ENCODE peak calls at places on chromosomes 1 and 21, in five cellular contexts. B is lower leg skin; R is left cardiac atrium; P is stimulated activated CD8-positive, alpha-beta memory T cell treated with anti-CD3 and anti-CD28 coated beads, Interleukin-15, amount 100 ng/mL, for 1 hour; V is choroid plexus epithelial cell. K is an unnamed sample.

GRCh38 chr1:59692591-59692990 is 122.2 kb upstream of the HOOK1 start:
- DNase-seq in B (no peak), P (no peak), V (peak; percentile 88), R (no peak), K (peak; percentile 97)

GRCh38 chr1:238606896-238607295 is 716.2 kb upstream of the ZP4 start:
- DNase-seq in B (no peak), V (peak; percentile 72), R (no peak), P (no peak), K (no peak)

GRCh38 chr1:216818284-216818683 is 95.1 kb upstream of the ESRRG start:
- DNase-seq in R (no peak), P (no peak), V (no peak), B (no peak), K (no peak)

GRCh38 chr1:9573723-9574122 is 15.0 kb upstream of the TMEM201 start:
- DNase-seq in B (no peak), V (peak; percentile 51), P (no peak), R (no peak), K (no peak)

GRCh38 chr1:243213045-243213787 is 41.9 kb downstream of the CEP170 start:
- DNase-seq in R (no peak), B (no peak), V (peak; percentile 82), P (no peak), K (peak; percentile 65)

GRCh38 chr21:46118305-46118870 is 20.5 kb downstream of the COL6A2 start:
- DNase-seq in B (no peak), R (peak; percentile 17), V (no peak), P (no peak), K (no peak)

GRCh38 chr1:6033986-6034749 is 11.5 kb upstream of the KCNAB2 start:
- DNase-seq in B (no peak), V (peak; percentile 47), P (no peak), R (no peak), K (no peak)

GRCh38 chr1:17119744-17120482 is 662 bp upstream of the PADI2 start:
- DNase-seq in B (no peak), V (no peak), R (no peak), P (no peak), K (no peak)

GRCh38 chr1:94324168-94324544 is 86.8 kb upstream of the ARHGAP29 start:
- DNase-seq in V (peak; percentile 56), B (no peak), P (no peak), R (no peak), K (no peak)

GRCh38 chr1:239126881-239127280 is 259.5 kb upstream of the CHRM3 start:
- DNase-seq in P (no peak), R (no peak), V (no peak), B (no peak), K (no peak)

GRCh38 chr1:210586785-210587184 is 258.1 kb downstream of the HHAT start:
- DNase-seq in V (no peak), R (no peak), B (no peak), P (no peak), K (no peak)

GRCh38 chr1:109595540-109595939 is 23.9 kb downstream of the GNAT2 start:
- DNase-seq in V (peak; percentile 62), B (no peak), P (no peak), R (no peak), K (no peak)

GRCh38 chr1:214085325-214085724 is 97.6 kb downstream of the PROX1 start:
- DNase-seq in B (no peak), R (no peak), V (no peak), P (no peak), K (no peak)

GRCh38 chr21:36079010-36079649 is 9.3 kb downstream of the CBR1 start:
- DNase-seq in P (no peak), R (no peak), B (no peak), V (peak; percentile 32), K (no peak)

GRCh38 chr1:41053324-41053723 is 31.8 kb upstream of the SLFNL1 start:
- DNase-seq in V (no peak), P (no peak), B (no peak), R (no peak), K (no peak)

GRCh38 chr1:193662030-193662429 is 475.6 kb upstream of the B3GALT2 start:
- DNase-seq in V (peak; percentile 32), P (no peak), R (no peak), B (no peak), K (no peak)

GRCh38 chr1:13628218-13628617 is 44.6 kb downstream of the PDPN start:
- DNase-seq in V (peak; percentile 13), R (no peak), P (no peak), B (no peak), K (no peak)

GRCh38 chr1:240768979-240769378 is 157.0 kb upstream of the GREM2 start:
- DNase-seq in B (no peak), V (no peak), R (no peak), P (no peak), K (no peak)

GRCh38 chr1:33377013-33377412 is 53.9 kb downstream of the PHC2 start:
- DNase-seq in R (no peak), V (no peak), B (no peak), P (no peak), K (no peak)

K was measured in AG09309.